ENCODE peak calls at places on chromosomes 16 and 17, in eight cellular contexts. Q is bronchial epithelial cell, M is GM23338, I is left ventricle myocardium inferior, U is cardiac fibroblast, V is H9, C is AG09319, F is endothelial cell. W is an unnamed sample.

GRCh38 chr17:69268442-69269068 is 39.9 kb upstream of the ABCA10 start:
- DNase-seq in C (no peak), Q (no peak), V (no peak), I (no peak), F (no peak), U (peak; percentile 13), M (no peak), W (no peak)

GRCh38 chr17:46020023-46020735 is 21.1 kb downstream of the STH start:
- DNase-seq in F (no peak), V (no peak), C (no peak), U (no peak), M (no peak), Q (no peak), I (no peak), W (no peak)

GRCh38 chr16:8258523-8258922 is 331.8 kb downstream of the TMEM114 start:
- DNase-seq in M (peak; percentile 17), C (no peak), U (no peak), V (peak; percentile 28), I (no peak), F (no peak), Q (no peak), W (no peak)

GRCh38 chr16:19919142-19919541 is 34.5 kb upstream of the GPRC5B start:
- DNase-seq in V (peak; percentile 3), Q (no peak), F (no peak), M (no peak), I (no peak), C (no peak), U (no peak), W (peak; percentile 15)

GRCh38 chr16:77211880-77212735 is 12.9 kb downstream of the SYCE1L start:
- DNase-seq in Q (no peak), U (peak; percentile 38), V (peak; percentile 94), I (peak; percentile 38), C (no peak), F (peak; percentile 70), M (peak; percentile 92), W (no peak)

GRCh38 chr17:63973930-63974593 is 1.3 kb upstream of the SCN4A start:
- DNase-seq in V (no peak), Q (peak; percentile 45), I (no peak), C (no peak), F (no peak), M (no peak), U (no peak), W (no peak)

GRCh38 chr16:35523991-35524390 is 2064.6 kb downstream of the TP53TG3F start:
- DNase-seq in V (no peak), M (no peak), C (no peak), Q (no peak), U (no peak), I (no peak), F (no peak), W (no peak)

GRCh38 chr17:83100853-83101391 is 21.5 kb downstream of the METRNL start:
- DNase-seq in U (no peak), I (no peak), M (no peak), V (no peak), F (no peak), Q (no peak), C (no peak), W (no peak)

GRCh38 chr16:67204076-67204475 is 5.1 kb downstream of the ELMO3 start:
- DNase-seq in Q (no peak), F (no peak), C (no peak), M (no peak), U (no peak), V (no peak), I (no peak), W (no peak)

GRCh38 chr17:80005360-80006338 is 30.0 kb downstream of the TBC1D16 start:
- DNase-seq in U (peak; percentile 62), V (peak; percentile 80), I (no peak), C (no peak), M (peak; percentile 73), F (peak; percentile 68), Q (no peak), W (no peak)

GRCh38 chr17:56217921-56218320 is 64.6 kb downstream of the ANKFN1 start:
- DNase-seq in V (no peak), Q (no peak), C (no peak), M (no peak), F (no peak), U (no peak), I (no peak), W (no peak)

DNA sequence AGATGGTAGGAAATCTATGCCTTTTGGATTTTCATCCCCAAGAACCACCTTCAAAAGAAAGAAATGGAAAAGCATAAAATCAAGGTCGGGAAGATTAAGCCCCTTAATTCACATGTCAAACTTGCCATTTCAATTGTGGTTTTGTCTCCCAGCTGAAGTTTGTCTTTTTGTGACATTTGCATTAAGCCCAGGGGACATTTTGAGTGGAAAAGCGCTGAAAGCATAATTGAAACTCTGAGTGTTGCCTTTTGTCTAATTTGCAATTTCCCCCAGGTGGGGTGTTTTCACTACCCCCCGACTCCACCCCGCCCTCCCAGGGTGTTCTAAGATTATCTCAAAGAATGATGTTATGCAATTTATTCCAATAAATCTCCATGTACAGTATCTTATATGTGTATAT is 396.2 kb downstream of the CDH13 start:
- DNase-seq in I (no peak), F (no peak), Q (no peak), V (no peak), C (no peak), M (no peak), U (no peak), W (no peak)
- TF ChIP-seq CTCF in I (no peak), F (no peak), Q (no peak), V (no peak), C (no peak), M (no peak), U (no peak), W (no peak)

GRCh38 chr16:85798283-85798776 is 1.0 kb downstream of the EMC8 start:
- DNase-seq in V (no peak), I (no peak), C (no peak), Q (peak; percentile 18), M (peak; percentile 24), F (no peak), U (no peak), W (no peak)

GRCh38 chr16:85799497-85800320 is at the start of the genes COX4I1 and EMC8:
- DNase-seq in U (peak; percentile 95), I (peak; percentile 97), F (peak; percentile 94), C (peak; percentile 82), V (peak; percentile 93), M (peak; percentile 97), Q (peak; percentile 76), W (peak; percentile 95)

GRCh38 chr16:85796599-85796998 is 2.7 kb downstream of the EMC8 start:
- DNase-seq in F (no peak), I (no peak), U (no peak), M (no peak), C (no peak), V (no peak), Q (no peak), W (no peak)

GRCh38 chr16:85800321-85800669 is 800 bp downstream of the COX4I1 start:
- DNase-seq in V (no peak), M (peak; percentile 36), I (no peak), C (no peak), U (no peak), F (no peak), Q (no peak), W (no peak)

GRCh38 chr16:85798901-85799496 is 345 bp downstream of the EMC8 start:
- DNase-seq in M (peak; percentile 48), C (no peak), Q (peak; percentile 10), V (peak; percentile 44), F (peak; percentile 29), U (peak; percentile 46), I (no peak), W (no peak)
- TF ChIP-seq CTCF in M (peak; percentile 13), C (no peak), Q (peak; percentile 25), V (peak; percentile 17), F (no peak), U (peak; percentile 11), I (no peak), W (peak; percentile 33)

GRCh38 chr16:30957456-30958163 is at the start of gene SETD1A:
- DNase-seq in M (peak; percentile 99), V (peak; percentile 95), Q (peak; percentile 72), C (peak; percentile 90), I (peak; percentile 98), F (peak; percentile 94), U (peak; percentile 98), W (peak; percentile 96)
- TF ChIP-seq CTCF in M (no peak), V (no peak), Q (no peak), C (no peak), I (no peak), F (no peak), U (no peak), W (peak; percentile 28)

GRCh38 chr17:73325527-73325842 is 13.7 kb upstream of the CDC42EP4 start:
- DNase-seq in U (peak; percentile 95), Q (no peak), M (peak; percentile 24), F (no peak), I (no peak), V (no peak), C (peak; percentile 85), W (no peak)
- TF ChIP-seq CTCF in U (peak; percentile 34), Q (no peak), M (no peak), F (no peak), I (peak; percentile 27), V (no peak), C (peak; percentile 52), W (no peak)